ENCODE peak calls at places on chromosomes 16 and 17, in five cellular contexts. M is GM12865; H is fibroblast of lung; E is effector memory CD4-positive, alpha-beta T cell; F is mesenchymal stem cell. K is an unnamed sample.

GRCh38 chr17:72950236-72950931 is 142.1 kb downstream of the SLC39A11 start:
- DNase-seq in M (no peak), H (no peak), E (no peak), F (no peak), K (no peak)

GRCh38 chr16:20844054-20844453 is 37.7 kb downstream of the REXO5 start:
- DNase-seq in F (no peak), H (no peak), E (no peak), M (no peak), K (no peak)

GRCh38 chr16:81575834-81576233 is 131.2 kb downstream of the CMIP start:
- DNase-seq in F (no peak), M (no peak), E (no peak), H (no peak), K (no peak)

GRCh38 chr17:4769628-4770027 is 2.1 kb upstream of the TM4SF5 start:
- DNase-seq in M (no peak), F (no peak), E (no peak), H (no peak), K (no peak)

GRCh38 chr17:57530508-57530907 is 214.6 kb downstream of the CCDC182 start:
- DNase-seq in H (no peak), E (no peak), F (peak), M (no peak), K (no peak)

GRCh38 chr17:81166033-81166472 is at the start of gene AATK:
- DNase-seq in F (no peak), M (no peak), H (no peak), E (no peak), K (no peak)

GRCh38 chr17:79464310-79465010 is 146.4 kb downstream of the RBFOX3 start:
- DNase-seq in E (no peak), M (no peak), H (no peak), F (no peak), K (no peak)

GRCh38 chr17:2070241-2071023 is 15.5 kb downstream of the HIC1 start:
- DNase-seq in M (peak), H (no peak), F (peak), E (no peak), K (no peak)

GRCh38 chr17:1471931-1472727 is 16.1 kb upstream of the CRK start:
- DNase-seq in F (no peak), E (no peak), H (no peak), M (no peak), K (no peak)

GRCh38 chr16:67662653-67663010 is 1.9 kb downstream of the PARD6A start:
- DNase-seq in E (no peak), F (no peak), H (no peak), M (no peak), K (no peak)

GRCh38 chr17:66371561-66371960 is 69.1 kb downstream of the PRKCA start:
- DNase-seq in M (no peak), F (no peak), H (no peak), E (no peak), K (no peak)

GRCh38 chr16:67897231-67897630 is 4.2 kb downstream of the PSKH1 start:
- DNase-seq in M (no peak), E (no peak), H (no peak), F (peak), K (no peak)

GRCh38 chr16:1980026-1980769 is 1.1 kb downstream of the NOXO1 start:
- DNase-seq in E (no peak), H (no peak), M (no peak), F (no peak), K (peak)

GRCh38 chr16:74797414-74797813 is 22.8 kb upstream of the FA2H start:
- DNase-seq in F (no peak), E (no peak), M (no peak), H (no peak), K (no peak)
- H3K4me3 ChIP-seq in F (no peak), E (no peak), M (no peak), H (no peak), K (no peak)

GRCh38 chr16:66269631-66270332 is 96.7 kb upstream of the CDH5 start:
- DNase-seq in M (no peak), H (peak), F (no peak), E (no peak), K (no peak)
- H3K4me3 ChIP-seq in M (no peak), H (no peak), F (peak), E (peak), K (peak)

DNA sequence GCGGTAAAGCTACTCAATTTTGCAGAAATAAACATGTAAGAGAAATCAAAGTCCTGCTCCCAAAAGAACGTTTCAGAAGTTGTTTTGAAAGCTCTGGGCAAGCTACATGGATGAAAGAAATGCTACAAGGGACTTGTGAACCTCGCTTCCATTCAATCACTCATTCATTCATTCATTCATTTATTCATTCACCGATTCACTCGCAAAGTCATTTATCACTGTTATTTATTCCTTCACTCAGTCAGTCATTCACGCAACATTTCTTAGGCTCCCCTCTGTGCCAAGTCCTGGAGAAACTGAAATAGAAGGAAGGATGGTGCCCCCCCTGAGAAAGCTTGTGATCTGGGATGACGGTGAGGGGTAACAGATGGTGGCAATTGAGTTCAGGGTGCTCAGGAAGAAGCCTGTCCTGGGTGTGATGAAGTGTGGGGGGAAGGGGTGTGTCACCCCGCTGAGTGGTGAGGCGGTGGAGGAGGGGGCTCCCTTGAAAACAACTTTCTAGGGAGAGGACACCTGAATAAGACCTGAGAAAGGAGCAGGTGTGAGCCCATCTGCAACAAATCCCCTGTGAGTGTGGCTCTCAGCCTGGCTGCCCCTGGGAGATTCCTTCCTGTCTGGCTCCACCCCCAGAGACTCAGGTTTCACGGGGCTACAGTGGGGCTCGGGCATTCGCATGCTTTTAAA is 36.3 kb upstream of the PRSS54 start:
- DNase-seq in M (no peak), F (no peak), H (no peak), E (no peak), K (no peak)
- H3K4me3 ChIP-seq in M (no peak), F (no peak), H (no peak), E (no peak), K (no peak)

DNA sequence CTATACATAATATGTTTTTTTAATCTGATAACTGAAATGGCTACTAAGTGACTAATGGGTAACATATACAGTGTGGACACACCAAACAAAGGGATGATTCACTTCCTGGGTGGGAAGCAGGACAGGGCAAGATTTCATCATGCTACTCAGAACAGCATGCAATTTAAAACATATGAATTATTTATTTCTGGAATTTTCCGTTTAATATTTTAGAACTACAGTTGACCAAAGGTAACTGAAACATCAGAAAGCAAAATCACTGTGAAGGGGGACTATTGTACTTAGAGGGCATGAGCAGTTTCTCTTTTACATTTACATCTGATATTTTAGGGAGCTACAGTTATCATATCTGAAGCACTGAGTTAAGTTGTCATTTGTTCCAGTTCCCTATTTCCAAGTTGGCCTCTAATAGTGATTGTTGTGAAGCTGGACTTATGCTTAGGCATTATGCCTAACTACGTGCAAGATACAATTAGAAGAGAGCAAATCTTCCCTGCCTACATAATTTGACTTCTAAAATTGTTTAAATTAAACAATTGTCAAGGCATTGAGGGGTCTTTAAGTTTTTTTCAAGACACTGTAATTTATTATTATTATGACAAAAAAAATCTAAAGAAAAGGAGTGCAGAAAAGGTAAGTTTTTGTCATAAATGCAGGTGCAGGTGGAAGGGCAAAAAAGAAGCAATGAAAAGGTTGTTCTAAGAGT is 34.3 kb upstream of the ABCA6 start:
- DNase-seq in M (no peak), F (peak), E (no peak), H (peak), K (no peak)
- H3K4me3 ChIP-seq in M (no peak), F (no peak), E (no peak), H (no peak), K (no peak)

GRCh38 chr17:39167492-39167891 is 1.5 kb upstream of the ARL5C start:
- DNase-seq in E (no peak), H (peak), M (peak), F (no peak), K (no peak)
- H3K4me3 ChIP-seq in E (no peak), H (no peak), M (no peak), F (no peak), K (no peak)

DNA sequence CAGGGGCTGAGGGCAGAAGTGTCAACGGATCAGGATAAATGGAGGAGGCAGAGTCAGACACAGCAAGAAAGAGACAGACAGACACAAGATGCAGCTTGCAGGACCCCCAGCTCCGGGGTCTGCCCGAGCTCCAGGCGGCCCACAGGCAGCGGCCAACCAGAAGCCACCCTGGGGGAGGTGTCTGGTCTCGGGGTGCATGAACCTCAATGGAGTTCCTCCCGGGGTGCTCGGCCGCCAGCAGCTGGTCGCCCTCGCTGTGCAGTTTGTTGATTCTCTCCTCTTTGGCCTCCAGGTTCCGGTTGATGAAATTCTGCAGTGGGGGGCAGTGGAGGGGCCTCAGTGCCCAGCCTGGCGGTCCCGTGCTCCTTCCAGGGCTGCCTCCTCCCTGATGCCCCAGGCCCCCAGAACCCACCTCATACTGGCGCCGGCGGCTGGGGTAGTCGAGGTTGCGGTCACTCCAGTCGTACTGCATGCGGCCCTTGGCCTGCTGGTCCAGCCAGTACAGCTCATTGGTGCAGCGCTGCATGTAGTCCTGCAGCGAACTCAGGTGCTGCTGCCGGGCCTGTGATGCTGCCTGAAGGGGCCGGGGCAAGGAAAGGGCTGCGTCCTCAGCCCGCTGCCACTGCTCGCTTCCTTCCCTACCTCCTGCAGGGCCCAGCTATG is 38.0 kb downstream of the PPL start:
- DNase-seq in H (no peak), M (no peak), E (no peak), F (no peak), K (no peak)
- H3K4me3 ChIP-seq in H (no peak), M (no peak), E (no peak), F (no peak), K (no peak)